ENCODE peak calls at places on chromosomes 7 and 10, in five cellular contexts. V, H, A, U and X are unnamed samples.

GRCh38 chr7:74454059-74454947 is 597 bp downstream of the GTF2IRD1 start:
- DNase-seq in V (no peak), H (no peak), U (no peak), A (no peak), X (no peak)

GRCh38 chr7:18788026-18788425 is 292.5 kb downstream of the HDAC9 start:
- DNase-seq in U (no peak), A (peak; percentile 11), V (no peak), H (no peak), X (peak; percentile 54)

GRCh38 chr7:95886501-95887090 is 114.2 kb downstream of the DYNC1I1 start:
- DNase-seq in H (no peak), U (no peak), A (peak; percentile 16), V (no peak), X (peak; percentile 85)

GRCh38 chr10:104707602-104708160 is 66.6 kb downstream of the SORCS3 start:
- DNase-seq in H (no peak), A (no peak), U (no peak), V (no peak), X (no peak)

GRCh38 chr10:100828744-100829102 is 83.3 kb downstream of the PAX2 start:
- DNase-seq in H (no peak), A (no peak), U (no peak), V (no peak), X (no peak)

GRCh38 chr7:64775289-64775688 is 18.9 kb upstream of the ZNF138 start:
- DNase-seq in V (no peak), H (no peak), A (peak; percentile 16), U (no peak), X (peak; percentile 25)

GRCh38 chr7:7568553-7568952 is 1.9 kb downstream of the MIOS start:
- DNase-seq in H (no peak), U (no peak), A (no peak), V (no peak), X (no peak)

GRCh38 chr7:131546583-131547111 is 9.8 kb downstream of the PODXL start:
- DNase-seq in A (peak; percentile 79), U (no peak), V (no peak), H (no peak), X (peak; percentile 67)

GRCh38 chr10:111200505-111201186 is 123.8 kb downstream of the ADRA2A start:
- DNase-seq in A (no peak), H (no peak), V (no peak), U (no peak), X (no peak)

GRCh38 chr7:27066148-27066547 is 29.7 kb downstream of the HOXA1 start:
- DNase-seq in V (no peak), H (peak; percentile 72), A (peak; percentile 92), U (no peak), X (peak; percentile 60)

GRCh38 chr10:4198216-4198615 is 413.2 kb upstream of the KLF6 start:
- DNase-seq in U (no peak), A (no peak), V (no peak), H (no peak), X (no peak)

GRCh38 chr7:123655614-123656013 is at the start of gene LMOD2:
- DNase-seq in V (no peak), U (no peak), A (no peak), H (no peak), X (no peak)

GRCh38 chr7:43234073-43234472 is 121.6 kb downstream of the HECW1 start:
- DNase-seq in A (no peak), H (no peak), U (no peak), V (no peak), X (no peak)

GRCh38 chr10:110355922-110356627 is 51.4 kb upstream of the SMNDC1 start:
- DNase-seq in A (no peak), V (no peak), H (no peak), U (no peak), X (no peak)

GRCh38 chr7:108073305-108074070 is 56.7 kb downstream of the LAMB4 start:
- DNase-seq in A (no peak), H (no peak), V (no peak), U (no peak), X (no peak)

GRCh38 chr10:18906636-18907035 is 142.0 kb upstream of the MALRD1 start:
- DNase-seq in V (no peak), U (no peak), H (no peak), A (no peak), X (no peak)

GRCh38 chr7:121563177-121563576 is 167.1 kb upstream of the FAM3C start:
- DNase-seq in A (no peak), V (no peak), U (no peak), H (no peak), X (no peak)

GRCh38 chr7:99141756-99142726 is 1.9 kb downstream of the SMURF1 start:
- DNase-seq in H (peak; percentile 58), V (no peak), A (peak; percentile 84), U (peak; percentile 27), X (peak; percentile 85)

GRCh38 chr7:115145512-115145911 is 223.6 kb downstream of the MDFIC start:
- DNase-seq in V (peak; percentile 74), H (peak; percentile 34), A (no peak), U (no peak), X (no peak)

GRCh38 chr7:17521437-17521836 is 223.0 kb downstream of the AHR start:
- DNase-seq in A (peak; percentile 65), V (peak; percentile 68), H (peak; percentile 74), U (no peak), X (peak; percentile 71)

GRCh38 chr7:158631574-158632195 is 44.1 kb upstream of the PTPRN2 start:
- DNase-seq in H (no peak), U (no peak), V (no peak), A (no peak), X (no peak)

GRCh38 chr7:116583653-116584052 is 58.8 kb downstream of the CAV1 start:
- DNase-seq in V (no peak), U (no peak), H (no peak), A (no peak), X (no peak)

GRCh38 chr10:85532821-85533220 is 833.8 kb downstream of the GRID1 start:
- DNase-seq in H (no peak), A (peak; percentile 11), V (no peak), U (no peak), X (no peak)

GRCh38 chr7:101618916-101619315 is 10.2 kb downstream of the MYL10 start:
- DNase-seq in A (peak; percentile 57), V (no peak), U (no peak), H (no peak), X (no peak)

GRCh38 chr10:10967502-10967901 is 50.2 kb upstream of the CELF2 start:
- DNase-seq in H (no peak), U (no peak), V (no peak), A (no peak), X (no peak)

GRCh38 chr10:45408421-45409319 is 34.7 kb downstream of the ALOX5 start:
- DNase-seq in U (no peak), A (no peak), V (no peak), H (no peak), X (no peak)

GRCh38 chr7:91164948-91165845 is 99.0 kb upstream of the FZD1 start:
- DNase-seq in H (peak; percentile 73), A (peak; percentile 19), U (no peak), V (peak; percentile 74), X (no peak)

GRCh38 chr7:69825031-69825681 is 226.9 kb downstream of the AUTS2 start:
- DNase-seq in V (no peak), A (no peak), U (no peak), H (no peak), X (no peak)

GRCh38 chr10:62046522-62047239 is 145.2 kb downstream of the ARID5B start:
- DNase-seq in V (no peak), A (peak; percentile 85), U (no peak), H (no peak), X (peak; percentile 23)

GRCh38 chr10:131419797-131420196 is 108.3 kb upstream of the TCERG1L start:
- DNase-seq in U (no peak), V (no peak), H (no peak), A (no peak), X (no peak)

GRCh38 chr10:124558339-124558685 is 96.7 kb downstream of the LHPP start:
- DNase-seq in A (no peak), V (no peak), U (no peak), H (no peak), X (no peak)

GRCh38 chr10:34010891-34011290 is 676.4 kb upstream of the NRP1 start:
- DNase-seq in V (peak; percentile 37), A (no peak), H (peak; percentile 20), U (no peak), X (no peak)

GRCh38 chr10:75502838-75503237 is 71.4 kb downstream of the LRMDA start:
- DNase-seq in H (no peak), V (no peak), U (no peak), A (no peak), X (no peak)

GRCh38 chr7:12152196-12152918 is 58.7 kb upstream of the TMEM106B start:
- DNase-seq in H (no peak), U (no peak), V (no peak), A (no peak), X (no peak)

GRCh38 chr10:117241541-117242462 is 888 bp downstream of the SLC18A2 start:
- DNase-seq in U (no peak), V (no peak), H (no peak), A (no peak), X (no peak)

GRCh38 chr10:68231106-68231901 is 609 bp downstream of the ATOH7 start:
- DNase-seq in V (peak; percentile 27), U (peak; percentile 23), A (peak; percentile 51), H (peak; percentile 70), X (peak; percentile 41)

GRCh38 chr7:156509216-156509615 is 131.4 kb upstream of the RNF32 start:
- DNase-seq in A (no peak), U (no peak), H (no peak), V (no peak), X (no peak)

GRCh38 chr10:126336786-126337185 is 51.5 kb downstream of the ADAM12 start:
- DNase-seq in V (peak; percentile 19), H (peak; percentile 39), A (no peak), U (no peak), X (no peak)

GRCh38 chr7:22142593-22142992 is 196.9 kb upstream of the CDCA7L start:
- DNase-seq in V (no peak), U (no peak), H (no peak), A (no peak), X (no peak)